ENCODE peak calls at places on chromosomes 2 and 18, in five cellular contexts. U, W, Q, V and B are unnamed samples.

GRCh38 chr2:127086800-127087737 is 19.9 kb downstream of the BIN1 start:
- DNase-seq in U (peak), W (peak), Q (peak), V (no peak), B (no peak)

GRCh38 chr2:21231985-21232384 is 108.2 kb downstream of the TDRD15 start:
- DNase-seq in U (no peak), W (no peak), Q (no peak), V (no peak), B (no peak)

GRCh38 chr2:102103992-102104871 is 38.3 kb upstream of the IL1R1 start:
- DNase-seq in U (no peak), W (no peak), Q (peak), V (no peak), B (peak)

GRCh38 chr2:240701736-240702639 is 10.3 kb downstream of the AQP12A start:
- DNase-seq in U (no peak), W (no peak), Q (no peak), V (no peak), B (peak)

GRCh38 chr18:25743661-25744151 is 346.7 kb downstream of the SS18 start:
- DNase-seq in U (peak), W (no peak), Q (no peak), V (no peak), B (no peak)

GRCh38 chr2:201007584-201007998 is 44.1 kb upstream of the ORC2 start:
- DNase-seq in U (no peak), W (no peak), Q (no peak), V (no peak), B (no peak)

GRCh38 chr2:150142561-150142960 is 344.9 kb downstream of the RND3 start:
- DNase-seq in U (no peak), W (no peak), Q (no peak), V (peak), B (no peak)

GRCh38 chr2:120945832-120946231 is 210.2 kb downstream of the GLI2 start:
- DNase-seq in U (no peak), W (no peak), Q (no peak), V (no peak), B (no peak)

GRCh38 chr2:189048189-189048588 is 74.0 kb downstream of the COL3A1 start:
- DNase-seq in U (no peak), W (no peak), Q (no peak), V (no peak), B (no peak)

GRCh38 chr2:226730487-226730886 is 69.1 kb downstream of the IRS1 start:
- DNase-seq in U (peak), W (no peak), Q (no peak), V (peak), B (no peak)

GRCh38 chr18:9221040-9221439 is 84.5 kb downstream of the ANKRD12 start:
- DNase-seq in U (no peak), W (no peak), Q (no peak), V (no peak), B (no peak)

GRCh38 chr2:41038408-41038807 is 586.5 kb upstream of the SLC8A1 start:
- DNase-seq in U (no peak), W (no peak), Q (no peak), V (no peak), B (no peak)

GRCh38 chr18:76564636-76565237 is 69.7 kb upstream of the ZNF516 start:
- DNase-seq in U (peak), W (no peak), Q (no peak), V (no peak), B (no peak)

GRCh38 chr2:46686811-46687210 is 207.4 kb downstream of the TMEM247 start:
- DNase-seq in U (no peak), W (no peak), Q (no peak), V (no peak), B (no peak)

GRCh38 chr2:64422466-64422865 is 31.5 kb upstream of the LGALSL start:
- DNase-seq in U (no peak), W (no peak), Q (no peak), V (no peak), B (no peak)

GRCh38 chr18:3297025-3297984 is 35.4 kb downstream of the MYL12B start:
- DNase-seq in U (peak), W (peak), Q (peak), V (peak), B (peak)

GRCh38 chr2:83991992-83992391 is 467.1 kb downstream of the SUCLG1 start:
- DNase-seq in U (no peak), W (no peak), Q (no peak), V (peak), B (no peak)

GRCh38 chr2:60882971-60883753 is 1.8 kb downstream of the REL start:
- DNase-seq in U (peak), W (no peak), Q (peak), V (peak), B (no peak)

GRCh38 chr2:236040600-236041328 is 127.4 kb downstream of the GBX2 start:
- DNase-seq in U (no peak), W (peak), Q (no peak), V (no peak), B (no peak)

GRCh38 chr2:67564076-67564475 is 166.9 kb downstream of the ETAA1 start:
- DNase-seq in U (no peak), W (no peak), Q (no peak), V (peak), B (no peak)

GRCh38 chr2:225781145-225781544 is 381.6 kb downstream of the NYAP2 start:
- DNase-seq in U (no peak), W (no peak), Q (no peak), V (no peak), B (no peak)

GRCh38 chr2:147843421-147843863 is 1.4 kb upstream of the ACVR2A start:
- DNase-seq in U (no peak), W (no peak), Q (no peak), V (no peak), B (no peak)

GRCh38 chr2:204251977-204252376 is 293.3 kb upstream of the PARD3B start:
- DNase-seq in U (no peak), W (no peak), Q (no peak), V (no peak), B (no peak)

GRCh38 chr18:75125359-75126331 is 83.3 kb downstream of the PTGR3 start:
- DNase-seq in U (no peak), W (peak), Q (no peak), V (peak), B (peak)

GRCh38 chr2:230862292-230862691 is 2.5 kb upstream of the ITM2C start:
- DNase-seq in U (no peak), W (no peak), Q (no peak), V (no peak), B (no peak)

GRCh38 chr2:29615183-29615582 is 306.2 kb downstream of the ALK start:
- DNase-seq in U (no peak), W (no peak), Q (no peak), V (peak), B (no peak)

GRCh38 chr2:222949073-222949472 is 88.2 kb downstream of the ACSL3 start:
- DNase-seq in U (no peak), W (no peak), Q (no peak), V (no peak), B (no peak)
- TF ChIP-seq CTCF in U (no peak), W (no peak), Q (no peak), V (no peak), B (no peak)

DNA sequence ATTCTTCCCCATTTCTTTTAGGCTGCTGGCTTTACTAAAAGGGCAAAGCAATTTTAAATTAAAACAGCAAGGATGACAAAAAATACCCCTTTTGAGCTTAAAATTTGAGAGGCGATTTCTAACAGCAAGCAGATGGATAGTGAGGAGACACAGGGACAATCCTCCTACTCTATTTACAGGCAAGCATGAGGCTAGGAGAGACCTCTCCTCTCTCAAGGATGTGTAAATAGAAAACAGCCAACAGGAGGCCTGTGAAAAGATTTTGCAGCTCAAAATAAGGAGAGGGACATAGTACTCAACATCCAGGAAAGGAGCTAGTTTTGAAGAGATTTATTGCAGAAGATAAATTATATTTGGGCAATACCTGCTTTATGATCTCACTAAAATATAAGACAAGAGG is 53.8 kb downstream of the LINC00305 start:
- DNase-seq in U (no peak), W (no peak), Q (no peak), V (no peak), B (no peak)
- H3K27ac ChIP-seq in U (no peak), W (no peak), Q (no peak), V (no peak), B (no peak)

GRCh38 chr2:166417669-166418068 is 41.9 kb upstream of the SCN9A start:
- DNase-seq in U (no peak), W (no peak), Q (no peak), V (peak), B (no peak)

GRCh38 chr2:166424841-166425240 is 49.1 kb upstream of the SCN9A start:
- DNase-seq in U (no peak), W (no peak), Q (no peak), V (no peak), B (no peak)

GRCh38 chr2:166418853-166419615 is 43.3 kb upstream of the SCN9A start:
- DNase-seq in U (no peak), W (no peak), Q (no peak), V (no peak), B (no peak)

DNA sequence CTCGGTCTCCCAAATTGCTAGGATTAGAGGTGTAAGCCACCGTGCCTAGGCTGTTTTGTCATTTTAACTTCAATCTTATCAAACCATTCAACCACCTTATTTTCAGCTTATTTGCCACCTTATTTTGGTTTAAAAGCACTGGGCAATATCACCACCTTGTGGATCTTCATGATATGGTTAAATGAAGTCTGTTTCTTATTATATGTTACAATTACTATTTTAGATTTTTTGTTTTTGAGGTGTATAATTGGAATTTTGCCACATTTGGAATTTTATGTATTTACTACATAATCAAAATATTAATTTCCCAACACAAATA is 43.8 kb upstream of the SCN9A start:
- DNase-seq in U (no peak), W (no peak), Q (no peak), V (peak), B (no peak)
- TF ChIP-seq CTCF in U (peak), W (no peak), Q (no peak), V (peak), B (no peak)

GRCh38 chr18:23963443-23964185 is 50.9 kb upstream of the TTC39C start:
- DNase-seq in U (no peak), W (no peak), Q (no peak), V (peak), B (no peak)
- H3K27ac ChIP-seq in U (no peak), W (no peak), Q (no peak), V (no peak), B (no peak)

GRCh38 chr2:66270247-66270646 is 164.7 kb upstream of the MEIS1 start:
- DNase-seq in U (no peak), W (no peak), Q (no peak), V (peak), B (no peak)
- TF ChIP-seq CTCF in U (no peak), W (no peak), Q (no peak), V (no peak), B (no peak)

DNA sequence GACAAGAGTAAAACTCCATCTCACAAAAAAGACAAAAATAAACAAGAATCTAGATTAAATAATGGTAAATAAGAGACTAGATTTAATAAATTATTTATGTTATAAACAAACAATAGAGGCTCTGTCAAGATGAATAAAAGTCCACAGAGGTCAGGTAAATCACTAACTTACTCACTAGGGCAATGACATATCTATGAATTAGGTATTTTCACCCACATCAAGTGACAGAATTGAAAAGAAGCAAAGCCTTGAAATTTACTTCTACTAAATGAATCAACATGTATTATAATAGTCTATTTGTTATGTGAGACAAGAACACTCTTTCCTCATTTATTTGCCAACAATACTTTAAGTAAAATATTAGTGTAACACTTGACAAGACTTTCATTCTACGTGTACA is 41.7 kb downstream of the FBXO11 start:
- DNase-seq in U (no peak), W (no peak), Q (no peak), V (no peak), B (no peak)
- H3K27ac ChIP-seq in U (no peak), W (no peak), Q (no peak), V (no peak), B (peak)